ENCODE peak calls at places on chromosomes 16 and 17, in nine cellular contexts. H is breast epithelium, N is transverse colon, A is prostate gland, D is GM12892, T is spleen, S is GM12891, G is K562, R is vagina. U is an unnamed sample.
A peak's percentile ranks its signal among the peaks of the same experiment; 100 is the strongest.

GRCh38 chr17:77206125-77206523 is 65.4 kb downstream of the SEC14L1 start:
- DNase-seq in T (no peak), D (no peak), H (no peak), G (no peak), N (no peak), S (no peak), A (no peak), R (no peak), U (no peak)

GRCh38 chr17:33387406-33387805 is 94.3 kb upstream of the ASIC2 start:
- DNase-seq in H (no peak), G (no peak), S (no peak), R (no peak), D (no peak), T (no peak), N (no peak), A (no peak), U (no peak)

GRCh38 chr17:7295230-7296180 is 1.1 kb upstream of the YBX2 start:
- DNase-seq in N (no peak), R (no peak), H (no peak), G (no peak), A (no peak), D (no peak), T (no peak), S (no peak), U (no peak)

GRCh38 chr16:78763821-78764440 is 664.5 kb downstream of the WWOX start:
- DNase-seq in R (no peak), D (no peak), T (no peak), H (no peak), S (no peak), A (no peak), G (no peak), N (no peak), U (no peak)

GRCh38 chr17:14016858-14017257 is 52.4 kb upstream of the COX10 start:
- DNase-seq in D (no peak), G (no peak), T (no peak), H (no peak), A (no peak), R (no peak), N (no peak), S (no peak), U (no peak)

GRCh38 chr16:30858829-30859423 is 35.0 kb downstream of the BCL7C start:
- DNase-seq in R (no peak), H (no peak), A (no peak), T (no peak), S (no peak), N (no peak), D (no peak), G (no peak), U (no peak)

GRCh38 chr17:77405867-77406513 is 265.2 kb downstream of the SEC14L1 start:
- DNase-seq in N (no peak), D (no peak), G (no peak), A (no peak), H (no peak), R (no peak), T (peak; percentile 90), S (no peak), U (no peak)

GRCh38 chr16:75789237-75789636 is 62.9 kb upstream of the CPHXL start:
- DNase-seq in D (peak; percentile 15), T (no peak), A (peak; percentile 18), R (no peak), H (no peak), N (no peak), S (peak; percentile 30), G (peak; percentile 61), U (no peak)

GRCh38 chr16:23359092-23359760 is 57.1 kb downstream of the SCNN1B start:
- DNase-seq in D (no peak), G (no peak), R (no peak), N (no peak), T (peak; percentile 27), S (no peak), A (no peak), H (no peak), U (no peak)

GRCh38 chr16:30065943-30066881 is 652 bp downstream of the ALDOA start:
- DNase-seq in R (no peak), H (no peak), G (peak; percentile 79), A (no peak), T (no peak), N (peak; percentile 21), S (no peak), D (no peak), U (peak; percentile 91)

GRCh38 chr16:2246301-2246885 is 5.0 kb downstream of the ECI1 start:
- DNase-seq in R (no peak), D (no peak), T (no peak), A (no peak), N (no peak), G (no peak), S (no peak), H (no peak), U (no peak)

GRCh38 chr16:48279199-48279598 is 31.9 kb upstream of the ABCC11 start:
- DNase-seq in A (no peak), H (no peak), N (no peak), G (peak; percentile 10), S (no peak), T (no peak), R (no peak), D (no peak), U (no peak)

GRCh38 chr17:74923538-74924249 is 379 bp upstream of the OTOP2 start:
- DNase-seq in N (peak; percentile 78), D (peak; percentile 94), S (peak; percentile 94), R (no peak), H (peak; percentile 66), G (peak; percentile 82), T (peak; percentile 94), A (peak; percentile 44), U (peak; percentile 73)

GRCh38 chr17:79038545-79039135 is 14.7 kb downstream of the C1QTNF1 start:
- DNase-seq in H (peak; percentile 49), A (no peak), T (peak; percentile 41), N (no peak), R (no peak), D (peak; percentile 30), S (no peak), G (no peak), U (peak; percentile 22)
- TF ChIP-seq POLR2AphosphoS5 in H (peak; percentile 37), A (no peak), T (no peak), N (no peak), R (peak; percentile 15), D (no peak), S (no peak), G (no peak), U (peak; percentile 15)

GRCh38 chr17:61338000-61338864 is 61.4 kb upstream of the TBX2 start:
- DNase-seq in H (no peak), N (no peak), G (no peak), R (no peak), A (no peak), T (no peak), S (no peak), D (no peak), U (no peak)

GRCh38 chr17:61335105-61335844 is 64.4 kb upstream of the TBX2 start:
- DNase-seq in T (peak; percentile 34), S (no peak), R (no peak), H (no peak), G (no peak), D (no peak), N (no peak), A (no peak), U (no peak)

GRCh38 chr17:61334673-61335072 is 65.0 kb upstream of the TBX2 start:
- DNase-seq in D (no peak), N (no peak), G (no peak), A (no peak), R (no peak), S (no peak), T (no peak), H (no peak), U (no peak)

GRCh38 chr17:61337247-61337812 is 62.3 kb upstream of the TBX2 start:
- DNase-seq in R (no peak), D (no peak), N (no peak), S (no peak), A (no peak), G (no peak), H (no peak), T (no peak), U (no peak)

DNA sequence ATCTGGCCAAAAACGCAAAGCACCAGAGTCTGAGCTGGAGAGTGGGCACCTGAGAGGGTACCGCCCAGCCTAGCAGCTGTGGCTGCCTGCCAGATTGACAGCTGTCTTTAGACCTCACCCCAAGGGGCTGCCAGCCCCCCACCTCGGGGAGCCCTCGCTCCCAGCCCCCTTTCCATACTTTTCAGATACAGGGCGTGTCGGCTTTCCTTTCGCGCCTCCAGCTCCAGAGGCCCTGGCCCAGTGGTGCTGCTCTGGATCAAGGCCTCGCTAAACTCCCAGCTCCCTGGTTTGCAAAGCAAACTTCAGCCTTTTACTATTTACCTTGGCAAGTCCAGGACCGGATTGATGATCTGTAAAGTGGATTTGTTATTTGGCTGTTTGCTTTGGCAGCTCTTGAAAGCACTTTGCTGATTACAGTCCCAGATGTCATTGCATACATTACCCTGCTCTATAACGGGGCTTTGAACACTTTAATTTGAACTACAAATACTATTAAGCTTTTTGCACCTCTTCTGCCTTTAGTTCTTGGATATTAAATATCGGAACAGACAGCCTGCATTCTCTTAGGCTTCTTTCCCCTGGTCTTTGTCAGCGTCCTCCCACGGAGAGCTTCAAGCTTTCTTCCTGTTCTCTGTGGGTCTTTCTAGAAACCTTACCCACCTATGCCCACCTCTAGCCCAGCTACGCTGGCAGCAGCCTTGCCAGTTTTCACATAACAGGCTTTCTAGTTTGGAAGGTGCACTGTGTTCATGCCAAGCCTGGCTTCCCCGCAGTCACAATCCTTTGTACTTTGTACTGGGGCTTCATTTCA is 63.6 kb upstream of the TBX2 start:
- DNase-seq in S (no peak), N (no peak), T (no peak), D (no peak), G (no peak), A (peak; percentile 62), H (no peak), R (no peak), U (peak; percentile 55)
- TF ChIP-seq POLR2AphosphoS5 in S (no peak), N (peak; percentile 45), T (no peak), D (no peak), G (no peak), A (peak; percentile 84), H (no peak), R (no peak), U (no peak)

GRCh38 chr17:59840329-59840907 is 52.3 kb downstream of the TUBD1 start:
- DNase-seq in S (no peak), H (no peak), R (no peak), T (no peak), D (no peak), A (no peak), G (no peak), N (no peak), U (peak; percentile 20)
- TF ChIP-seq POLR2AphosphoS5 in S (no peak), H (peak; percentile 33), R (no peak), T (no peak), D (peak; percentile 50), A (peak; percentile 60), G (peak; percentile 96), N (peak; percentile 83), U (no peak)

DNA sequence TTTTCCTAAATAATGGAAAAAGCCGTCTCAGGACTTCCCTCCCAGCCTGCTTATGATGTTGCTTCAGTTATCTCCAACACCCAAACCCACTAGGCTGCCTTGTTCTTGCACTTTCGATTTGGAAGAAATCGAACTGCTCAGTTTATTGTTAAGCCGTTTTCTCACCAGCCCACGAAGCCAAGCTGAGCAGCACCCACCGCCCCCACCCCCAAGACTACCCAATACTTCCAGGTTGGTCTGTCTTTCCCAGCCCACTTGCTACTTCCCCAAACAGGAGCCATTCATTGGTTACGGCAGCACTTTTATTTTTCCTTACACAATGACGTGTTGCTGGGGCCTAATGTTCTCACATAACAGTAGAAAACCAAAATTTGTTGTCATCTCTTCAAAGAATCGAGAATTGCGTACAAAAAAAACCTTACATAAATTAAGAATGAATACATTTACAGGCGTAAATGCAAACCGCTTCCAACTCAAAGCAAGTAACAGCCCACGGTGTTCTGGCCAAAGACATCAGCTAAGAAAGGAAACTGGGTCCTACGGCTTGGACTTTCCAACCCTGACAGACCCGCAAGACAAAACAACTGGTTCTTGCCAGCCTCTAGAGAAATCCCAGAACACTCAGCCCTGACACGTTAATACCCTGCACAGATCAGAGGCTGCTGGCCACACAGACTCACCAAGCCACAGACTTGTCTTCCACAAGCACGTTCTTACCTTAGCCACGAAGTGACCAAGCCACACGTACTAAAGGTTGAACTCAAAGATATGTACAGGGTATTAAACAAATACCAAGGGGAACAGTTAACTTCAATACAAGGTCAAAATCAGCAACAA is 2.7 kb downstream of the ACTG1 start:
- DNase-seq in D (no peak), T (no peak), R (no peak), S (no peak), H (no peak), N (no peak), A (no peak), G (no peak), U (no peak)
- TF ChIP-seq POLR2AphosphoS5 in D (no peak), T (no peak), R (no peak), S (no peak), H (peak; percentile 37), N (peak; percentile 64), A (peak; percentile 1), G (no peak), U (peak; percentile 21)

U was measured in upper lobe of left lung.